ENCODE peak calls at places on chromosomes 12 and 14, in four cellular contexts. E is activated effector memory CD4-positive, alpha-beta T cell treated with anti-CD3 and anti-CD28 coated beads, Interleukin-2, amount 50 U/mL, for 16 hours; C is stimulated activated CD4-positive, alpha-beta T cell treated with anti-CD3 and anti-CD28 coated beads, Interleukin-15, amount 100 ng/mL, for 1 hour; O is stimulated activated CD8-positive, alpha-beta memory T cell treated with anti-CD3 and anti-CD28 coated beads, Interleukin-4, amount 100 ng/mL, for 1 hour. Y is an unnamed sample.

GRCh38 chr14:56115471-56115870 is 2.7 kb upstream of the PELI2 start:
- DNase-seq in E (no peak), C (no peak), O (no peak), Y (no peak)

GRCh38 chr12:111025792-111026430 is 105.5 kb upstream of the MYL2 start:
- DNase-seq in E (no peak), C (no peak), O (no peak), Y (no peak)

GRCh38 chr14:34470319-34470718 is 8.3 kb upstream of the SPTSSA start:
- DNase-seq in E (no peak), C (no peak), O (no peak), Y (no peak)

GRCh38 chr12:97456792-97457191 is 5.8 kb upstream of the RMST start:
- DNase-seq in E (no peak), C (no peak), O (no peak), Y (peak)

GRCh38 chr14:92651793-92652382 is 96.5 kb downstream of the LGMN start:
- DNase-seq in E (peak), C (no peak), O (no peak), Y (peak)

GRCh38 chr12:120887253-120888043 is 16.7 kb downstream of the SPPL3 start:
- DNase-seq in E (no peak), C (peak), O (no peak), Y (no peak)

GRCh38 chr14:37202812-37203211 is 5.1 kb downstream of the MIPOL1 start:
- DNase-seq in E (no peak), C (no peak), O (no peak), Y (no peak)

GRCh38 chr12:110256780-110257431 is 24.1 kb upstream of the ATP2A2 start:
- DNase-seq in E (no peak), C (no peak), O (no peak), Y (peak)

GRCh38 chr12:94909609-94910008 is 93.9 kb downstream of the NDUFA12 start:
- DNase-seq in E (no peak), C (no peak), O (no peak), Y (no peak)